ENCODE peak calls at places on chromosomes 1 and 21, in eight cellular contexts. S is SJCRH30, Y is breast epithelium, T is neural progenitor cell, P is foreskin keratinocyte, E is sigmoid colon, H is right lobe of liver, X is GM23248. I is an unnamed sample. For H3K4me1, the result is how much of the 10 kb centered on the place peaks cover.

GRCh38 chr1:206094024-206094423 is 23.2 kb downstream of the AVPR1B start:
- DNase-seq in S (no peak), Y (no peak), T (no peak), P (no peak), E (no peak), H (no peak), X (no peak), I (no peak)

GRCh38 chr1:153220606-153221303 is 3.4 kb downstream of the PRR9 start:
- DNase-seq in S (no peak), Y (no peak), T (no peak), P (no peak), E (no peak), H (no peak), X (no peak), I (no peak)

GRCh38 chr1:219432191-219432606 is 180.7 kb downstream of the ZC3H11B start:
- DNase-seq in S (no peak), Y (no peak), T (no peak), P (no peak), E (no peak), H (no peak), X (no peak), I (no peak)

GRCh38 chr1:221562542-221563475 is 179.1 kb downstream of the DUSP10 start:
- DNase-seq in S (no peak), Y (no peak), T (no peak), P (no peak), E (no peak), H (peak), X (no peak), I (no peak)

GRCh38 chr1:201845331-201846083 is 16.6 kb downstream of the IPO9 start:
- DNase-seq in S (no peak), Y (no peak), T (no peak), P (peak), E (no peak), H (no peak), X (peak), I (no peak)

GRCh38 chr1:171219751-171220385 is 28.4 kb upstream of the FMO1 start:
- DNase-seq in S (no peak), Y (no peak), T (peak), P (peak), E (no peak), H (no peak), X (peak), I (no peak)

GRCh38 chr1:155913969-155914757 is 3.0 kb upstream of the RIT1 start:
- DNase-seq in S (no peak), Y (no peak), T (no peak), P (no peak), E (no peak), H (no peak), X (peak), I (no peak)

GRCh38 chr1:157803851-157804250 is 16.1 kb downstream of the FCRL1 start:
- DNase-seq in S (no peak), Y (no peak), T (no peak), P (no peak), E (no peak), H (no peak), X (no peak), I (no peak)

GRCh38 chr1:91282695-91283420 is 121.8 kb downstream of the HFM1 start:
- DNase-seq in S (peak), Y (no peak), T (peak), P (peak), E (peak), H (no peak), X (peak), I (no peak)

GRCh38 chr1:162670928-162671663 is 38.8 kb downstream of the DDR2 start:
- DNase-seq in S (no peak), Y (no peak), T (no peak), P (no peak), E (no peak), H (no peak), X (peak), I (no peak)

GRCh38 chr1:246828818-246829217 is 102.9 kb downstream of the AHCTF1 start:
- DNase-seq in S (no peak), Y (no peak), T (no peak), P (no peak), E (no peak), H (no peak), X (no peak), I (no peak)

GRCh38 chr1:226763741-226764264 is 24.7 kb upstream of the ITPKB start:
- DNase-seq in S (peak), Y (no peak), T (no peak), P (peak), E (no peak), H (no peak), X (peak), I (peak)

GRCh38 chr1:155474156-155474555 is 88.4 kb downstream of the ASH1L start:
- DNase-seq in S (no peak), Y (no peak), T (no peak), P (no peak), E (no peak), H (no peak), X (no peak), I (no peak)

GRCh38 chr1:53473463-53473862 is 14.3 kb downstream of the DMRTB1 start:
- DNase-seq in S (no peak), Y (no peak), T (no peak), P (no peak), E (no peak), H (no peak), X (peak), I (no peak)

GRCh38 chr1:5889901-5890300 is 102.3 kb downstream of the NPHP4 start:
- DNase-seq in S (peak), Y (no peak), T (no peak), P (no peak), E (no peak), H (no peak), X (no peak), I (no peak)

GRCh38 chr1:24910751-24911650 is 19.1 kb downstream of the RUNX3 start:
- DNase-seq in S (peak), Y (no peak), T (no peak), P (no peak), E (no peak), H (no peak), X (no peak), I (no peak)

GRCh38 chr1:31798433-31799195 is 17.2 kb downstream of the SPOCD1 start:
- DNase-seq in S (no peak), Y (peak), T (no peak), P (peak), E (peak), H (no peak), X (peak), I (peak)

GRCh38 chr1:147717706-147718097 is 42.7 kb downstream of the GJA5 start:
- DNase-seq in S (no peak), Y (no peak), T (no peak), P (peak), E (no peak), H (no peak), X (no peak), I (no peak)

GRCh38 chr1:186722711-186723309 is 42.6 kb upstream of the PTGS2 start:
- DNase-seq in S (peak), Y (no peak), T (peak), P (no peak), E (no peak), H (no peak), X (peak), I (no peak)

GRCh38 chr1:229410692-229411433 is 23.0 kb downstream of the ACTA1 start:
- DNase-seq in S (peak), Y (no peak), T (peak), P (peak), E (peak), H (no peak), X (peak), I (no peak)

GRCh38 chr1:12409676-12410075 is 179.8 kb downstream of the VPS13D start:
- DNase-seq in S (no peak), Y (no peak), T (no peak), P (no peak), E (peak), H (no peak), X (no peak), I (no peak)

GRCh38 chr1:114535401-114535800 is 24.4 kb upstream of the TRIM33 start:
- DNase-seq in S (no peak), Y (no peak), T (no peak), P (no peak), E (no peak), H (no peak), X (no peak), I (no peak)

GRCh38 chr1:226676381-226676780 is 62.7 kb downstream of the ITPKB start:
- DNase-seq in S (no peak), Y (no peak), T (no peak), P (no peak), E (peak), H (no peak), X (peak), I (no peak)

GRCh38 chr1:84505167-84506001 is 802 bp upstream of the SPATA1 start:
- DNase-seq in S (peak), Y (peak), T (peak), P (peak), E (peak), H (no peak), X (peak), I (no peak)

GRCh38 chr21:44051462-44051941 is 39.4 kb downstream of the TRAPPC10 start:
- DNase-seq in S (no peak), Y (no peak), T (no peak), P (no peak), E (peak), H (peak), X (no peak), I (no peak)

GRCh38 chr1:117600966-117601365 is 4.9 kb upstream of the TENT5C start:
- DNase-seq in S (no peak), Y (no peak), T (no peak), P (no peak), E (no peak), H (no peak), X (peak), I (no peak)

GRCh38 chr21:42637602-42638041 is 15.8 kb upstream of the PDE9A start:
- DNase-seq in S (no peak), Y (no peak), T (no peak), P (no peak), E (no peak), H (no peak), X (no peak), I (no peak)

GRCh38 chr1:31843506-31843905 is 27.7 kb upstream of the SPOCD1 start:
- DNase-seq in S (peak), Y (no peak), T (no peak), P (peak), E (peak), H (no peak), X (peak), I (no peak)

GRCh38 chr1:37513795-37514349 is 694 bp downstream of the MEAF6 start:
- DNase-seq in S (peak), Y (no peak), T (peak), P (peak), E (no peak), H (peak), X (peak), I (peak)

GRCh38 chr1:59543211-59543668 is 246.3 kb downstream of the FGGY start:
- DNase-seq in S (peak), Y (no peak), T (peak), P (no peak), E (no peak), H (no peak), X (no peak), I (no peak)

GRCh38 chr1:66495490-66495889 is 38.5 kb upstream of the SGIP1 start:
- DNase-seq in S (no peak), Y (no peak), T (no peak), P (no peak), E (no peak), H (no peak), X (peak), I (no peak)

GRCh38 chr1:38803647-38804046 is 55.9 kb downstream of the RRAGC start:
- DNase-seq in S (no peak), Y (no peak), T (no peak), P (peak), E (no peak), H (no peak), X (no peak), I (no peak)

GRCh38 chr1:66542811-66543767 is 9.1 kb downstream of the SGIP1 start:
- DNase-seq in S (peak), Y (peak), T (no peak), P (no peak), E (no peak), H (peak), X (peak), I (no peak)

GRCh38 chr1:243471754-243472725 is 216.2 kb downstream of the SDCCAG8 start:
- DNase-seq in S (no peak), Y (no peak), T (no peak), P (peak), E (no peak), H (no peak), X (peak), I (no peak)

GRCh38 chr1:33327587-33328325 is 6.9 kb upstream of the A3GALT2 start:
- DNase-seq in S (peak), Y (peak), T (no peak), P (peak), E (peak), H (no peak), X (peak), I (no peak)

DNA sequence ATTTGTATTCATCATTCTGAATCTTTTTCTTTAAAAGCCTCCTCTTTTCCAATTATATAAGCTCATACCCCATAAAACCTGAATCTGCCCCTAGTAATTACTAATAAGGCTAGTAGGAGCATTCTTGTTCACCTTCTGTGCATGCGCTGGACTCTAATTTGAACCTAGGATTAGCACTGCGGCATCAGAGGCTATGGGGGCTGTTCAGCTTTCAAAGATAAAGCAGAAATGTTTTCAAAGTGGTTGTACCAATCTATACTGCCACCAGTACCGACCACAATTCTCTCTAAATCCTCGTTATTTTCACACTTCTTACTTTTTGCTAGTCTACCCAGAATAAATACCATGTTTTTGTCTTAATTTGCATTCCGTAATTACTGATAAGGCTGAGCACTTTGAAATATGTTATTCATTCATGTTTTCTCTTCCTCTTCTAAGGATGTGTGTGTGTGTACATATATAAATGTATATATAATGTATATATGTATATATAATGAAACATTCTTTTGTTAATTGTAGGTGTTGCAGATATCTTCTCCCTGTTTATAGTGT is 1.6 kb upstream of the DDX59 start:
- DNase-seq in S (no peak), Y (no peak), T (no peak), P (no peak), E (no peak), H (no peak), X (no peak), I (no peak)
- H3K27ac ChIP-seq in S (no peak), Y (no peak), T (no peak), P (peak), E (peak), H (peak), X (no peak), I (peak)

DNA sequence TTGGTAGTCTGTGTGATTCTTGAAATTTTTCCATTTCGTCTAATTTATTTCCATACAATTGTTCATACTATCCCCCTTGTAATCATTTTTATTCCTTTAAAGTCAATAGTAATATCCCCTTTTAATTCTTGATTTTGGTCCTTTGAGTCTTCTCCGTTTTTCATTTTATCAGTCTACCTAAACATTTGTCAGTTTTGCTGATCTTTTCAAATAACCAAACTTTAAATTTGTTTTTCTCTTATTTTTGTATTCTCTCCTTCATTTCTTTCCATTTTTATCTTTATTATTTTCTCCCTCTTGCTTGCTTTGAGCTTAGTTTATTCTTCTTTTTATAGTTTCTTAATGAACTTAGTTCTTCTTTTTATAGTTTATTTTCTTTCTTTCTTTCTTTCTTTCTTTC is 21.1 kb upstream of the SLAMF1 start:
- DNase-seq in S (no peak), Y (no peak), T (no peak), P (no peak), E (no peak), H (no peak), X (no peak), I (no peak)
- H3K4me1 ChIP-seq in S (under half), Y (under half), T (under half), P (under half), E (under half), H (under half), X (under half), I (under half)

DNA sequence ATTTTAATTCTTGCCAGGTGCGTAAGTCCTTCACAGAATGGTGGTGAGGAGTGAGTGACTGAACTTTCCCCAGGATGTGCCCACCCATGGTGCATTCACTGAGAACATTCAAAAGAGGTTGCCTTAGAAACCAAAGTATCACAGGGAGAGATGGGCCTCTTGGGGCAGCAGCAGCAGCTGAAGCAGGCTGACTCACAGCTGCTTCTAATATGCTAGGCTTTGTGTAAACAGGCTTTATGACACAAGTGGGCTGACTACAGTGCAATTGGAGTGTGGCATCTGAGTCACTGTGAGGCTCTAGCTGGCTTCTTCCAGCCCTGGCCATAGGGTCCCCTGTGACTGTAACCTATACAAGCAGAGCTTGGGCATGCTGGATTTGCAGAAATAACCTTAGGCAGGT is 12.6 kb downstream of the PIGP start:
- DNase-seq in S (peak), Y (no peak), T (peak), P (peak), E (no peak), H (no peak), X (peak), I (no peak)
- H3K27ac ChIP-seq in S (peak), Y (no peak), T (no peak), P (no peak), E (peak), H (no peak), X (peak), I (no peak)

GRCh38 chr21:33313183-33313582 is 11.6 kb upstream of the IFNAR1 start:
- DNase-seq in S (no peak), Y (no peak), T (no peak), P (no peak), E (no peak), H (no peak), X (no peak), I (no peak)
- H3K4me1 ChIP-seq in S (under half), Y (under half), T (under half), P (under half), E (under half), H (under half), X (under half), I (under half)

GRCh38 chr1:26127235-26128163 is 15.9 kb downstream of the PDIK1L start:
- DNase-seq in S (no peak), Y (no peak), T (no peak), P (peak), E (no peak), H (no peak), X (no peak), I (no peak)
- H3K27ac ChIP-seq in S (no peak), Y (peak), T (no peak), P (no peak), E (peak), H (no peak), X (no peak), I (peak)

GRCh38 chr1:6987940-6988339 is 202.7 kb downstream of the CAMTA1 start:
- DNase-seq in S (no peak), Y (no peak), T (no peak), P (no peak), E (no peak), H (no peak), X (no peak), I (no peak)
- H3K4me1 ChIP-seq in S (under half), Y (under half), T (half or more), P (under half), E (under half), H (under half), X (under half), I (under half)

GRCh38 chr21:34844924-34845238 is 176.1 kb downstream of the CLIC6 start:
- DNase-seq in S (no peak), Y (no peak), T (no peak), P (no peak), E (no peak), H (no peak), X (no peak), I (no peak)

GRCh38 chr21:34843562-34843961 is 174.8 kb downstream of the CLIC6 start:
- DNase-seq in S (no peak), Y (no peak), T (no peak), P (no peak), E (no peak), H (no peak), X (no peak), I (no peak)

GRCh38 chr21:34845521-34846213 is 176.9 kb downstream of the CLIC6 start:
- DNase-seq in S (peak), Y (no peak), T (no peak), P (peak), E (no peak), H (no peak), X (peak), I (no peak)

GRCh38 chr21:34846214-34846575 is 177.4 kb downstream of the CLIC6 start:
- DNase-seq in S (no peak), Y (no peak), T (no peak), P (no peak), E (no peak), H (no peak), X (no peak), I (no peak)

GRCh38 chr21:34844033-34844923 is 175.5 kb downstream of the CLIC6 start:
- DNase-seq in S (no peak), Y (no peak), T (no peak), P (peak), E (peak), H (peak), X (peak), I (no peak)
- H3K27ac ChIP-seq in S (no peak), Y (peak), T (no peak), P (peak), E (no peak), H (no peak), X (peak), I (peak)

I was measured in RWPE2.